ENCODE peak calls at places on chromosomes 2 and 18, in eight cellular contexts. D is Peyer's patch, L is WTC11, K is left lung, H is A549, V is BJ, C is MCF 10A, R is MM.1S. E is an unnamed sample.

GRCh38 chr2:173288561-173288960 is 66.1 kb upstream of the CDCA7 start:
- DNase-seq in D (no peak), L (no peak), K (no peak), H (peak), V (peak), C (peak), R (no peak), E (no peak)

GRCh38 chr2:148876589-148877402 is 1.8 kb downstream of the KIF5C start:
- DNase-seq in D (peak), L (peak), K (no peak), H (no peak), V (no peak), C (no peak), R (no peak), E (peak)

GRCh38 chr2:161426788-161427412 is 10.8 kb downstream of the TBR1 start:
- DNase-seq in D (no peak), L (peak), K (no peak), H (no peak), V (no peak), C (no peak), R (no peak), E (peak)

GRCh38 chr2:234973008-234973407 is 21.2 kb downstream of the SH3BP4 start:
- DNase-seq in D (no peak), L (no peak), K (no peak), H (no peak), V (no peak), C (no peak), R (no peak), E (no peak)

GRCh38 chr2:162085090-162085891 is 11.3 kb upstream of the DPP4 start:
- DNase-seq in D (no peak), L (no peak), K (no peak), H (no peak), V (peak), C (peak), R (no peak), E (no peak)

GRCh38 chr2:241564596-241565411 is 6.3 kb downstream of the BOK start:
- DNase-seq in D (no peak), L (no peak), K (no peak), H (no peak), V (no peak), C (no peak), R (no peak), E (no peak)

GRCh38 chr2:26035110-26035728 is 1.3 kb downstream of the RAB10 start:
- DNase-seq in D (no peak), L (no peak), K (no peak), H (no peak), V (no peak), C (no peak), R (no peak), E (no peak)

GRCh38 chr18:79588636-79589481 is 90.7 kb upstream of the CTDP1 start:
- DNase-seq in D (peak), L (peak), K (peak), H (no peak), V (peak), C (peak), R (no peak), E (no peak)

GRCh38 chr2:194020155-194020554 is 1636.9 kb upstream of the SLC39A10 start:
- DNase-seq in D (no peak), L (no peak), K (no peak), H (no peak), V (no peak), C (no peak), R (no peak), E (no peak)

GRCh38 chr2:140580799-140581198 is 1550.0 kb downstream of the LRP1B start:
- DNase-seq in D (no peak), L (no peak), K (no peak), H (no peak), V (no peak), C (no peak), R (no peak), E (no peak)

GRCh38 chr18:12417687-12418086 is 10.0 kb downstream of the PRELID3A start:
- DNase-seq in D (no peak), L (no peak), K (no peak), H (no peak), V (no peak), C (no peak), R (no peak), E (no peak)

GRCh38 chr2:172639823-172640222 is 83.9 kb downstream of the PDK1 start:
- DNase-seq in D (no peak), L (no peak), K (no peak), H (no peak), V (peak), C (peak), R (no peak), E (no peak)

GRCh38 chr2:169670215-169670651 is 24.0 kb downstream of the CFAP210 start:
- DNase-seq in D (no peak), L (no peak), K (no peak), H (no peak), V (no peak), C (no peak), R (peak), E (no peak)

GRCh38 chr18:46625069-46625468 is 32.0 kb downstream of the LOXHD1 start:
- DNase-seq in D (no peak), L (no peak), K (no peak), H (no peak), V (no peak), C (no peak), R (no peak), E (no peak)

GRCh38 chr2:28342081-28342967 is 50.3 kb upstream of the FOSL2 start:
- DNase-seq in D (no peak), L (no peak), K (no peak), H (peak), V (no peak), C (peak), R (no peak), E (no peak)

GRCh38 chr2:98114643-98115355 is 27.8 kb downstream of the VWA3B start:
- DNase-seq in D (no peak), L (no peak), K (no peak), H (no peak), V (no peak), C (no peak), R (no peak), E (no peak)

GRCh38 chr2:119449526-119449925 is 17.9 kb downstream of the TMEM37 start:
- DNase-seq in D (no peak), L (no peak), K (no peak), H (no peak), V (no peak), C (peak), R (no peak), E (no peak)

GRCh38 chr2:156589381-156590079 is 153.4 kb downstream of the GPD2 start:
- DNase-seq in D (no peak), L (no peak), K (no peak), H (peak), V (no peak), C (peak), R (peak), E (no peak)

GRCh38 chr18:21484851-21485636 is 115.5 kb downstream of the ESCO1 start:
- DNase-seq in D (no peak), L (no peak), K (no peak), H (no peak), V (no peak), C (peak), R (no peak), E (no peak)

GRCh38 chr18:9838144-9838877 is 47.5 kb upstream of the TXNDC2 start:
- DNase-seq in D (no peak), L (peak), K (peak), H (no peak), V (no peak), C (no peak), R (no peak), E (no peak)

GRCh38 chr2:84748339-84748738 is 132.5 kb downstream of the TRABD2A start:
- DNase-seq in D (no peak), L (no peak), K (no peak), H (no peak), V (no peak), C (no peak), R (no peak), E (no peak)

GRCh38 chr2:37287966-37288365 is 36.7 kb downstream of the PRKD3 start:
- DNase-seq in D (no peak), L (no peak), K (no peak), H (peak), V (no peak), C (peak), R (no peak), E (no peak)
- TF ChIP-seq CTCF in D (peak), L (no peak), K (peak), H (peak), V (peak), C (peak), R (peak), E (no peak)

DNA sequence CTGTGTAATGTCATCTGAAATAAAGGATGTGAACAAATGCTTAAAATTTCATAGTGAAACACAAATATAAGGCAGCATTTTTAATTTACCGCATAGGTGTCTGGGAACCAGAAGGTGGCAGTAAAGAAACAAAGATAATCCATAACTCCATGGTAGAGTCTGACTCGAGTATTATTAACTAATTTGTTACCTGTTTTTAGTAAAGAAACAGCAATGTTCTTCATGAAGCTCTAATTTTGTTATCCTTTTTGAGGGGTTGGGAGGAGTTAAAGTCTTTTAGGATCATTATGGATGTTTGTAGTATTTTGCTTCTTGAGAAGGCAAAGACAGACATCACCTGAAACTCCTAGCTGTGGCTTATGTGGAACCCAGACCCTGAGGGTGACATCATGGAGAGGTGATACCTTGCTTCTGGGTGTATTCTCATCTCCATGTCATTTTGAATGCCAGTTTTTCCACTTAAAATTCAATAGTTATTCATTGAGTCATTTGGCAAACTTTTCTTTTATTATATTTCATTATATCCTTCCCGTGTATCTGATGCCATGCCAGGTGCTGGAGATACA is 286.2 kb upstream of the EPAS1 start:
- DNase-seq in D (no peak), L (no peak), K (no peak), H (peak), V (no peak), C (peak), R (peak), E (no peak)
- TF ChIP-seq CTCF in D (peak), L (no peak), K (peak), H (peak), V (peak), C (peak), R (peak), E (peak)

GRCh38 chr2:9549420-9549819 is 6.2 kb downstream of the ADAM17 start:
- DNase-seq in D (peak), L (no peak), K (no peak), H (no peak), V (no peak), C (no peak), R (no peak), E (no peak)

GRCh38 chr2:9554841-9555337 is 741 bp downstream of the ADAM17 start:
- DNase-seq in D (peak), L (no peak), K (peak), H (no peak), V (no peak), C (peak), R (peak), E (no peak)

GRCh38 chr2:9555338-9556120 is at the start of gene ADAM17:
- DNase-seq in D (peak), L (peak), K (peak), H (peak), V (peak), C (peak), R (peak), E (peak)

GRCh38 chr2:9556121-9556869 is 665 bp upstream of the ADAM17 start:
- DNase-seq in D (no peak), L (no peak), K (no peak), H (peak), V (no peak), C (peak), R (no peak), E (no peak)

GRCh38 chr2:9552491-9553178 is 3.0 kb downstream of the ADAM17 start:
- DNase-seq in D (no peak), L (no peak), K (no peak), H (peak), V (no peak), C (peak), R (no peak), E (no peak)
- TF ChIP-seq CTCF in D (no peak), L (no peak), K (no peak), H (no peak), V (no peak), C (no peak), R (no peak), E (no peak)

GRCh38 chr2:224055101-224055500 is 16.0 kb upstream of the SERPINE2 start:
- DNase-seq in D (no peak), L (no peak), K (no peak), H (no peak), V (no peak), C (peak), R (no peak), E (no peak)

GRCh38 chr2:224059178-224059577 is 20.1 kb upstream of the SERPINE2 start:
- DNase-seq in D (no peak), L (no peak), K (no peak), H (no peak), V (no peak), C (no peak), R (no peak), E (no peak)

GRCh38 chr2:224056889-224057288 is 17.8 kb upstream of the SERPINE2 start:
- DNase-seq in D (no peak), L (no peak), K (no peak), H (no peak), V (no peak), C (no peak), R (no peak), E (no peak)

GRCh38 chr2:224060783-224061482 is 21.8 kb upstream of the SERPINE2 start:
- DNase-seq in D (no peak), L (no peak), K (no peak), H (no peak), V (no peak), C (no peak), R (no peak), E (no peak)

DNA sequence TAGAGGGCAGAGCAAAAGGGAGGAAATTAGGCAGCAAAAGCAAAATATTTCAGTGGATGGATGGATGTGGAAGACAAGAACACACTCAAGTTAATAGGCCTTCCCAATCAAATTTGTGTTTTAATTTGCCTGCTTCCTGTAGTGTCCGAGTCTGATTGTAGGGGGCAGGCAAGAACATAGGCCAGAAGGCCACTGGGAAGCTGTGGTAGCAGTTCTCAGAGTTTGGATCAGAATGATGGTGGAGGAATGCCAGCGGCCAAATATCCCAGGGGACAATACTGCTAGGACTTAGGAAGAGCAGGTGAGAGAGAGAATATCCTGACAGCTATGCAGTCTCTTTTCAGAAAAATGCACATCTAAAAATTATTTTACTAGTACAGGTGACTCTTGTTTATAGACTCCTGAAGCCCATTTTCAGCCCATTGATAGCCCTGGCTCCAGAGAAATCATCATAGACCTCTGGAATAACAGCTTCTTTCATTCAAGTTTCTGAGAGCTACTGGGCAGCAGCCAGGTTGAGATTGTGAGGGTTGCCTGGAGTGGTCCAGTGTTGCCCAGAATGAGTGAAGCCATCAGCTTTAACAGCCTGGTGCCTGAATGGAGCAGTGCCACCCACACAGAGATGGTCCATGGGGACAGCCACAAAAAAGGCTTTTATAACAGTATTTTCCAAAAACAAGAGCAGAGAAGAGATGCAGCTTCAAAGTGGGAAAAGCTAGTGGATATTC is 19.1 kb upstream of the SERPINE2 start:
- DNase-seq in D (no peak), L (no peak), K (no peak), H (no peak), V (no peak), C (no peak), R (no peak), E (no peak)
- TF ChIP-seq CTCF in D (no peak), L (no peak), K (no peak), H (no peak), V (no peak), C (no peak), R (peak), E (no peak)

GRCh38 chr2:61543062-61543461 is 4.9 kb upstream of the XPO1 start:
- DNase-seq in D (no peak), L (no peak), K (no peak), H (no peak), V (no peak), C (no peak), R (no peak), E (no peak)
- TF ChIP-seq CTCF in D (no peak), L (no peak), K (no peak), H (no peak), V (no peak), C (no peak), R (no peak), E (peak)

GRCh38 chr2:219784178-219784577 is 156.7 kb downstream of the SLC4A3 start:
- DNase-seq in D (no peak), L (no peak), K (no peak), H (no peak), V (no peak), C (no peak), R (no peak), E (no peak)

GRCh38 chr2:219778189-219778588 is 150.8 kb downstream of the SLC4A3 start:
- DNase-seq in D (no peak), L (no peak), K (no peak), H (no peak), V (no peak), C (no peak), R (no peak), E (no peak)

GRCh38 chr2:219782999-219783398 is 155.6 kb downstream of the SLC4A3 start:
- DNase-seq in D (no peak), L (no peak), K (no peak), H (no peak), V (peak), C (no peak), R (no peak), E (no peak)

DNA sequence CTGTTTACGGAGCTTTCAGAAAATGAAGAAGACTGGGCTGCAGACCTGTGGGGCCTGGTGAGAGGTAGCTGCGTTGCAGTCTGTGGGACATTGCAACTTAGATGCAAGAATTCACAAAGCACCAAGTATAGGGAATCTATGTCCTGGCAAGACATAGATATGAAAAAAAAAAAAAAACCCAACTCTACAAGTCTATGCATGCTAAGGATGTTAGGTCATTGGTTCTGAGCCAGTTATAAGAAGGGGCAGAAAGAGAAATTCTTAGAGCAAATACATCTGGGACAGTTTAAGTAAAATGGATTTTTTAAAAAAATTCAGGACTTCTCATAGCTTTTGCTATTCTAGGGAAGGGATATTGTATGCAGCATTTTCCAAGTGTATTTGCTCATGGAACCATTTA is 156.1 kb downstream of the SLC4A3 start:
- DNase-seq in D (no peak), L (no peak), K (no peak), H (no peak), V (peak), C (peak), R (no peak), E (no peak)
- TF ChIP-seq CTCF in D (no peak), L (no peak), K (no peak), H (no peak), V (no peak), C (no peak), R (no peak), E (no peak)

GRCh38 chr2:230865766-230866703 is 1.3 kb downstream of the ITM2C start:
- DNase-seq in D (peak), L (peak), K (no peak), H (no peak), V (no peak), C (no peak), R (peak), E (no peak)

GRCh38 chr2:230864122-230864604 is 579 bp upstream of the ITM2C start:
- DNase-seq in D (no peak), L (no peak), K (no peak), H (no peak), V (no peak), C (no peak), R (no peak), E (no peak)

GRCh38 chr2:230863442-230864121 is 1.2 kb upstream of the ITM2C start:
- DNase-seq in D (no peak), L (no peak), K (no peak), H (no peak), V (no peak), C (no peak), R (no peak), E (no peak)

GRCh38 chr2:230865324-230865765 is 603 bp downstream of the ITM2C start:
- DNase-seq in D (no peak), L (peak), K (no peak), H (no peak), V (no peak), C (no peak), R (peak), E (no peak)

DNA sequence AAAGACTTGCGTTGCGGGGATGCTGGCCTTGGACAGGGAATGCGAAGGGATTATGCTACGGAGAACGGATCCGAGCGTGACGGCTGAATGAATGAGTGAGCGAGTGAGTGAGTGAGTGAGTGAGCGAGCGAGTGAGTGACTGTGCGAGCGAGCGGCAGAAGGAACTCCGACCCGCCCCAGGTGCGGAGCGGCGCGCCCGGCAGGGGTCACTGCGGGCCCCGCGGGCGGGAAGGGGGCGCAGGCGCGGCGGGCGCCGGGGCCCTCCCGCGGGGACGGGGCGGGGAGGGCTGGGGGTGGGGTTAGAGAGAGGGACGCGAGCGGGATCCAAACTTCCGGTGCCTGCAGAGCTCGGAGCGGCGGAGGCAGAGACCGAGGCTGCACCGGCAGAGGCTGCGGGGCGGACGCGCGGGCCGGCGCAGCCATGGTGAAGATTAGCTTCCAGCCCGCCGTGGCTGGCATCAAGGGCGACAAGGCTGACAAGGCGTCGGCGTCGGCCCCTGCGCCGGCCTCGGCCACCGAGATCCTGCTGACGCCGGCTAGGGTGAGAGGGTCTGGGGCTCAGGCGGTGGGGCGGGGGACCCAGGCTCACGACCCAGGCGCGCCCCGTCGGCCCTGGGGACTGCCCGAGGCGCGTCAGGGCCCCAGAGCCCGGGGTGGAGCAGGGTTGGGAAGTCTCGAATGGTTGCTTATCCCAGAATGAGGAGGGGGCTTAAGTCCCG is at the start of gene ITM2C:
- DNase-seq in D (peak), L (peak), K (peak), H (peak), V (no peak), C (peak), R (peak), E (peak)
- TF ChIP-seq CTCF in D (peak), L (no peak), K (no peak), H (peak), V (peak), C (peak), R (peak), E (peak)

GRCh38 chr2:18987592-18988073 is 370.8 kb downstream of the OSR1 start:
- DNase-seq in D (peak), L (no peak), K (peak), H (peak), V (peak), C (peak), R (no peak), E (no peak)
- TF ChIP-seq CTCF in D (no peak), L (no peak), K (no peak), H (peak), V (peak), C (no peak), R (no peak), E (no peak)

GRCh38 chr18:13811993-13812392 is 12.0 kb upstream of the MC5R start:
- DNase-seq in D (no peak), L (no peak), K (no peak), H (peak), V (no peak), C (peak), R (no peak), E (no peak)
- TF ChIP-seq CTCF in D (no peak), L (peak), K (no peak), H (no peak), V (no peak), C (peak), R (peak), E (peak)

GRCh38 chr2:240247241-240247867 is 106.9 kb upstream of the OTOS start:
- DNase-seq in D (no peak), L (no peak), K (no peak), H (no peak), V (no peak), C (no peak), R (no peak), E (peak)
- TF ChIP-seq CTCF in D (no peak), L (no peak), K (no peak), H (no peak), V (no peak), C (no peak), R (no peak), E (no peak)